ENCODE peak calls at places on chromosomes 11 and 22, in ten cellular contexts. One of them, this sample, is unnamed.

GRCh38 chr11:27563201-27563600 is 56.6 kb upstream of the LIN7C start:
- DNase-seq in iris pigment epithelial cell: peak; percentile 73
- DNase-seq in fibroblast of mammary gland: peak; percentile 21
- DNase-seq in AG04450: no peak
- DNase-seq in activated CD8-positive, alpha-beta T cell treated with anti-CD3 and anti-CD28 coated beads for 36 hours: no peak
- DNase-seq in stimulated activated CD8-positive, alpha-beta memory T cell treated with anti-CD3 and anti-CD28 coated beads, Interleukin-4, amount 100 ng/mL, for 4 hours: no peak
- DNase-seq in substantia nigra: no peak
- DNase-seq in A172: peak; percentile 79
- DNase-seq in activated T-helper 1 cell treated with anti-CD3 and anti-CD28 coated beads, Interleukin-12 subunit alpha, Interleukin-12 subunit beta, Interleukin-2, Interleukin-4 antibody, amounts not matched to agents 30 ng/mL and 10 ng/mL and 1 ng/mL, durations not matched to agents 14 hours and 24 hours and 36 hours: no peak
- DNase-seq in GM12865: no peak
- DNase-seq in this sample: no peak

GRCh38 chr11:70470127-70470526 is 71.8 kb downstream of the CTTN start:
- DNase-seq in iris pigment epithelial cell: no peak
- DNase-seq in fibroblast of mammary gland: peak; percentile 24
- DNase-seq in AG04450: no peak
- DNase-seq in activated CD8-positive, alpha-beta T cell treated with anti-CD3 and anti-CD28 coated beads for 36 hours: no peak
- DNase-seq in stimulated activated CD8-positive, alpha-beta memory T cell treated with anti-CD3 and anti-CD28 coated beads, Interleukin-4, amount 100 ng/mL, for 4 hours: no peak
- DNase-seq in substantia nigra: no peak
- DNase-seq in A172: peak; percentile 92
- DNase-seq in activated T-helper 1 cell treated with anti-CD3 and anti-CD28 coated beads, Interleukin-12 subunit alpha, Interleukin-12 subunit beta, Interleukin-2, Interleukin-4 antibody, amounts not matched to agents 30 ng/mL and 10 ng/mL and 1 ng/mL, durations not matched to agents 14 hours and 24 hours and 36 hours: no peak
- DNase-seq in GM12865: peak; percentile 84
- DNase-seq in this sample: no peak

GRCh38 chr11:111976614-111977140 is 39.5 kb downstream of the DIXDC1 start:
- DNase-seq in iris pigment epithelial cell: no peak
- DNase-seq in fibroblast of mammary gland: no peak
- DNase-seq in AG04450: no peak
- DNase-seq in activated CD8-positive, alpha-beta T cell treated with anti-CD3 and anti-CD28 coated beads for 36 hours: no peak
- DNase-seq in stimulated activated CD8-positive, alpha-beta memory T cell treated with anti-CD3 and anti-CD28 coated beads, Interleukin-4, amount 100 ng/mL, for 4 hours: no peak
- DNase-seq in substantia nigra: no peak
- DNase-seq in A172: no peak
- DNase-seq in activated T-helper 1 cell treated with anti-CD3 and anti-CD28 coated beads, Interleukin-12 subunit alpha, Interleukin-12 subunit beta, Interleukin-2, Interleukin-4 antibody, amounts not matched to agents 30 ng/mL and 10 ng/mL and 1 ng/mL, durations not matched to agents 14 hours and 24 hours and 36 hours: no peak
- DNase-seq in GM12865: no peak
- DNase-seq in this sample: no peak

GRCh38 chr22:30774566-30774965 is 79.9 kb downstream of the OSBP2 start:
- DNase-seq in iris pigment epithelial cell: no peak
- DNase-seq in fibroblast of mammary gland: no peak
- DNase-seq in AG04450: no peak
- DNase-seq in activated CD8-positive, alpha-beta T cell treated with anti-CD3 and anti-CD28 coated beads for 36 hours: no peak
- DNase-seq in stimulated activated CD8-positive, alpha-beta memory T cell treated with anti-CD3 and anti-CD28 coated beads, Interleukin-4, amount 100 ng/mL, for 4 hours: no peak
- DNase-seq in substantia nigra: no peak
- DNase-seq in A172: no peak
- DNase-seq in activated T-helper 1 cell treated with anti-CD3 and anti-CD28 coated beads, Interleukin-12 subunit alpha, Interleukin-12 subunit beta, Interleukin-2, Interleukin-4 antibody, amounts not matched to agents 30 ng/mL and 10 ng/mL and 1 ng/mL, durations not matched to agents 14 hours and 24 hours and 36 hours: no peak
- DNase-seq in GM12865: no peak
- DNase-seq in this sample: no peak

GRCh38 chr22:39904864-39905263 is 4.0 kb downstream of the GRAP2 start:
- DNase-seq in iris pigment epithelial cell: no peak
- DNase-seq in fibroblast of mammary gland: no peak
- DNase-seq in AG04450: no peak
- DNase-seq in activated CD8-positive, alpha-beta T cell treated with anti-CD3 and anti-CD28 coated beads for 36 hours: no peak
- DNase-seq in stimulated activated CD8-positive, alpha-beta memory T cell treated with anti-CD3 and anti-CD28 coated beads, Interleukin-4, amount 100 ng/mL, for 4 hours: no peak
- DNase-seq in substantia nigra: no peak
- DNase-seq in A172: no peak
- DNase-seq in activated T-helper 1 cell treated with anti-CD3 and anti-CD28 coated beads, Interleukin-12 subunit alpha, Interleukin-12 subunit beta, Interleukin-2, Interleukin-4 antibody, amounts not matched to agents 30 ng/mL and 10 ng/mL and 1 ng/mL, durations not matched to agents 14 hours and 24 hours and 36 hours: no peak
- DNase-seq in GM12865: no peak
- DNase-seq in this sample: no peak

GRCh38 chr11:19281041-19281440 is 40.3 kb upstream of the E2F8 start:
- DNase-seq in iris pigment epithelial cell: peak; percentile 8
- DNase-seq in fibroblast of mammary gland: no peak
- DNase-seq in AG04450: no peak
- DNase-seq in activated CD8-positive, alpha-beta T cell treated with anti-CD3 and anti-CD28 coated beads for 36 hours: peak; percentile 9
- DNase-seq in stimulated activated CD8-positive, alpha-beta memory T cell treated with anti-CD3 and anti-CD28 coated beads, Interleukin-4, amount 100 ng/mL, for 4 hours: peak; percentile 12
- DNase-seq in substantia nigra: no peak
- DNase-seq in A172: no peak
- DNase-seq in activated T-helper 1 cell treated with anti-CD3 and anti-CD28 coated beads, Interleukin-12 subunit alpha, Interleukin-12 subunit beta, Interleukin-2, Interleukin-4 antibody, amounts not matched to agents 30 ng/mL and 10 ng/mL and 1 ng/mL, durations not matched to agents 14 hours and 24 hours and 36 hours: no peak
- DNase-seq in GM12865: peak; percentile 37
- DNase-seq in this sample: no peak

GRCh38 chr11:4887591-4887990 is 5.9 kb downstream of the OR51T1 start:
- DNase-seq in iris pigment epithelial cell: peak; percentile 14
- DNase-seq in fibroblast of mammary gland: no peak
- DNase-seq in AG04450: no peak
- DNase-seq in activated CD8-positive, alpha-beta T cell treated with anti-CD3 and anti-CD28 coated beads for 36 hours: no peak
- DNase-seq in stimulated activated CD8-positive, alpha-beta memory T cell treated with anti-CD3 and anti-CD28 coated beads, Interleukin-4, amount 100 ng/mL, for 4 hours: no peak
- DNase-seq in substantia nigra: no peak
- DNase-seq in A172: no peak
- DNase-seq in activated T-helper 1 cell treated with anti-CD3 and anti-CD28 coated beads, Interleukin-12 subunit alpha, Interleukin-12 subunit beta, Interleukin-2, Interleukin-4 antibody, amounts not matched to agents 30 ng/mL and 10 ng/mL and 1 ng/mL, durations not matched to agents 14 hours and 24 hours and 36 hours: no peak
- DNase-seq in GM12865: no peak
- DNase-seq in this sample: no peak

GRCh38 chr11:62554377-62554776 is 7.8 kb upstream of the AHNAK start:
- DNase-seq in iris pigment epithelial cell: no peak
- DNase-seq in fibroblast of mammary gland: no peak
- DNase-seq in AG04450: no peak
- DNase-seq in activated CD8-positive, alpha-beta T cell treated with anti-CD3 and anti-CD28 coated beads for 36 hours: no peak
- DNase-seq in stimulated activated CD8-positive, alpha-beta memory T cell treated with anti-CD3 and anti-CD28 coated beads, Interleukin-4, amount 100 ng/mL, for 4 hours: no peak
- DNase-seq in substantia nigra: no peak
- DNase-seq in A172: no peak
- DNase-seq in activated T-helper 1 cell treated with anti-CD3 and anti-CD28 coated beads, Interleukin-12 subunit alpha, Interleukin-12 subunit beta, Interleukin-2, Interleukin-4 antibody, amounts not matched to agents 30 ng/mL and 10 ng/mL and 1 ng/mL, durations not matched to agents 14 hours and 24 hours and 36 hours: no peak
- DNase-seq in GM12865: no peak
- DNase-seq in this sample: no peak

GRCh38 chr22:29520851-29521250 is 32.7 kb downstream of the THOC5 start:
- DNase-seq in iris pigment epithelial cell: peak; percentile 93
- DNase-seq in fibroblast of mammary gland: peak; percentile 80
- DNase-seq in AG04450: peak; percentile 56
- DNase-seq in activated CD8-positive, alpha-beta T cell treated with anti-CD3 and anti-CD28 coated beads for 36 hours: no peak
- DNase-seq in stimulated activated CD8-positive, alpha-beta memory T cell treated with anti-CD3 and anti-CD28 coated beads, Interleukin-4, amount 100 ng/mL, for 4 hours: no peak
- DNase-seq in substantia nigra: no peak
- DNase-seq in A172: peak; percentile 72
- DNase-seq in activated T-helper 1 cell treated with anti-CD3 and anti-CD28 coated beads, Interleukin-12 subunit alpha, Interleukin-12 subunit beta, Interleukin-2, Interleukin-4 antibody, amounts not matched to agents 30 ng/mL and 10 ng/mL and 1 ng/mL, durations not matched to agents 14 hours and 24 hours and 36 hours: no peak
- DNase-seq in GM12865: no peak
- DNase-seq in this sample: no peak